ENCODE peak calls at places on chromosome 12, in nine cellular contexts. One of them, this sample, is unnamed.

GRCh38 chr12:99960312-99960711 is 24.4 kb downstream of the ANKS1B start:
- DNase-seq in suprapubic skin: no peak
- DNase-seq in gastrocnemius medialis: no peak
- DNase-seq in A549: no peak
- DNase-seq in NB4: no peak
- DNase-seq in GM12891: no peak
- DNase-seq in body of pancreas: no peak
- DNase-seq in stomach: no peak
- DNase-seq in uterus: no peak
- DNase-seq in this sample: peak; percentile 81

GRCh38 chr12:53090105-53090504 is 7.4 kb upstream of the IGFBP6 start:
- DNase-seq in stomach: no peak
- DNase-seq in GM12891: no peak
- DNase-seq in suprapubic skin: peak; percentile 52
- DNase-seq in body of pancreas: no peak
- DNase-seq in A549: no peak
- DNase-seq in uterus: no peak
- DNase-seq in NB4: no peak
- DNase-seq in gastrocnemius medialis: no peak
- DNase-seq in this sample: no peak

GRCh38 chr12:67759829-67760228 is 111.3 kb downstream of the DYRK2 start:
- DNase-seq in gastrocnemius medialis: no peak
- DNase-seq in body of pancreas: peak; percentile 30
- DNase-seq in stomach: no peak
- DNase-seq in A549: no peak
- DNase-seq in NB4: no peak
- DNase-seq in GM12891: no peak
- DNase-seq in uterus: no peak
- DNase-seq in suprapubic skin: no peak
- DNase-seq in this sample: no peak

GRCh38 chr12:27272375-27273028 is 28.4 kb downstream of the STK38L start:
- DNase-seq in GM12891: no peak
- DNase-seq in body of pancreas: peak; percentile 67
- DNase-seq in uterus: peak; percentile 45
- DNase-seq in A549: no peak
- DNase-seq in suprapubic skin: no peak
- DNase-seq in gastrocnemius medialis: no peak
- DNase-seq in NB4: no peak
- DNase-seq in stomach: no peak
- DNase-seq in this sample: peak; percentile 87

GRCh38 chr12:30095511-30095910 is 311.8 kb upstream of the TMTC1 start:
- DNase-seq in gastrocnemius medialis: no peak
- DNase-seq in NB4: no peak
- DNase-seq in body of pancreas: no peak
- DNase-seq in stomach: no peak
- DNase-seq in suprapubic skin: no peak
- DNase-seq in GM12891: no peak
- DNase-seq in A549: no peak
- DNase-seq in uterus: no peak
- DNase-seq in this sample: no peak

GRCh38 chr12:103928736-103929050 is 1.5 kb upstream of the HSP90B1 start:
- DNase-seq in gastrocnemius medialis: peak; percentile 20
- DNase-seq in GM12891: no peak
- DNase-seq in body of pancreas: no peak
- DNase-seq in NB4: peak; percentile 82
- DNase-seq in A549: no peak
- DNase-seq in suprapubic skin: no peak
- DNase-seq in stomach: peak; percentile 33
- DNase-seq in uterus: peak; percentile 20
- DNase-seq in this sample: no peak

GRCh38 chr12:116765271-116765670 is 27.2 kb downstream of the RNFT2 start:
- DNase-seq in suprapubic skin: no peak
- DNase-seq in A549: no peak
- DNase-seq in NB4: no peak
- DNase-seq in gastrocnemius medialis: no peak
- DNase-seq in uterus: no peak
- DNase-seq in body of pancreas: no peak
- DNase-seq in GM12891: no peak
- DNase-seq in stomach: no peak
- DNase-seq in this sample: no peak

GRCh38 chr12:110689601-110690430 is 901 bp upstream of the HVCN1 start:
- DNase-seq in stomach: peak; percentile 39
- DNase-seq in NB4: peak; percentile 97
- DNase-seq in GM12891: peak; percentile 68
- DNase-seq in A549: no peak
- DNase-seq in suprapubic skin: no peak
- DNase-seq in gastrocnemius medialis: no peak
- DNase-seq in uterus: peak; percentile 37
- DNase-seq in body of pancreas: peak; percentile 16
- DNase-seq in this sample: peak; percentile 43

GRCh38 chr12:106138646-106139421 is at the start of gene NUAK1:
- DNase-seq in GM12891: peak; percentile 29
- DNase-seq in suprapubic skin: peak; percentile 83
- DNase-seq in gastrocnemius medialis: peak; percentile 53
- DNase-seq in uterus: peak; percentile 66
- DNase-seq in stomach: peak; percentile 54
- DNase-seq in body of pancreas: peak; percentile 75
- DNase-seq in A549: peak; percentile 66
- DNase-seq in NB4: peak; percentile 51
- DNase-seq in this sample: peak; percentile 86

GRCh38 chr12:72234871-72235270 is 37.3 kb upstream of the TRHDE start:
- DNase-seq in NB4: no peak
- DNase-seq in body of pancreas: no peak
- DNase-seq in stomach: no peak
- DNase-seq in A549: no peak
- DNase-seq in uterus: no peak
- DNase-seq in GM12891: no peak
- DNase-seq in gastrocnemius medialis: no peak
- DNase-seq in suprapubic skin: no peak
- DNase-seq in this sample: no peak

DNA sequence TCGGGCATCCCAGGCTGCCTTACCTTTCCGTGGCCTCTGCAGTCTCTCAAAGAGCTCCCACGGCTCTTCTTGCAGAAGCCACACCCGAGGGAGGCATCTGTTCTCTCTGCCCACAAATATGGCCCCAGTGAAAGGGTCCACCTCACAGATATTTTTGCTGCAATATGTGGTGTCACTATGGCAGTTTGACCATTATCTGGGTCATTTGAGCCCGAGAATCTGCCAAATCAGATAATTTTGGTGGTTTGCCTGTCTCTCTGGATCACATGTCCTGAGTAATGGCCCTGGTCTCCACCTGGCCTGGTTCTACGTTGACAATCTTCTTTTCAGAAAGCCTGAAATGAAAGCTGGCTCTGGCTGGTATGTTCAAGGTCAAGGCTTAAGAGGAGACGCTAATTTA is 5.7 kb upstream of the WSCD2 start:
- DNase-seq in body of pancreas: no peak
- DNase-seq in suprapubic skin: no peak
- DNase-seq in GM12891: no peak
- DNase-seq in stomach: no peak
- DNase-seq in A549: no peak
- DNase-seq in uterus: no peak
- DNase-seq in gastrocnemius medialis: no peak
- DNase-seq in NB4: no peak
- DNase-seq in this sample: no peak
- TF ChIP-seq POLR2A in body of pancreas: no peak
- TF ChIP-seq POLR2A in suprapubic skin: no peak
- TF ChIP-seq POLR2A in GM12891: no peak
- TF ChIP-seq POLR2A in stomach: no peak
- TF ChIP-seq POLR2A in A549: no peak
- TF ChIP-seq POLR2A in uterus: no peak
- TF ChIP-seq POLR2A in gastrocnemius medialis: no peak
- TF ChIP-seq POLR2A in NB4: no peak
- TF ChIP-seq POLR2A in this sample: no peak

DNA sequence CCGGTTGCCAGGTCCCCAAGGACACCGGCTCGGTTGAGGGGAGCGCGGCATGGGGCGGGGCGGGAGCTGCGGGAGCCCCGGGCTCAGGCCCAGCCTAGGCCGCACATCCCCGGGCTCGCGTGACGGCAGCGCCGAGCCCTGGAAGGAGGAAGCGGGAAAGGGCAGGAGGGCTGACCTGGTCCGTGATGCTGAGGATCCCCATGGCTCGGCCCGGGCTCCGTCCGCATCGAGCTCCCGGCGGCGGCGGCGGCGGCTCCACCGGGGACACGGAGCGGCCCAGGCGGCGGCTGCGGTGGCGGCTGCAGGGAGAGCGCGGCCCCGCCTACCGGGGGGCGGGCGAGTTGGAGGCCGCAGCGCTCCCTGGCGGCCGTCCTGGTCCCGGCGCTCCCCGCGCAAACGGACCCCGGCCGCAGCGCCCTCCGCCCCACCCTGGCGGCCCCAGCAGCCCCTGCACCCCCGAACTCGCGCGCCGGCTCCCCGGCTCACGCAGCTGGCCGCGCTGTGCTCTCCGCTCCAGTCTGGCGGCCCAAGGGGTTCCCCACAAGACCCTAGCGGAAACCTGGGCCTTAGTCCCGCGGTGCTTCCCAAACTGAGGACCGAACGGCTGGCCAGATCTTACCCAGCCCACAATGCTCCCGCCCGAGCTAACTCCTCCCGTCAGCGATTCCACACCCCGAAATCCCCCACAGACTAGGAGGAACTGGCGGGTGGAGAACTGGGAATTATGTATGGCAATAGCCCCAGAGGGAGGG is at the start of gene ANKRD52:
- DNase-seq in suprapubic skin: no peak
- DNase-seq in stomach: peak; percentile 78
- DNase-seq in uterus: peak; percentile 75
- DNase-seq in NB4: peak; percentile 85
- DNase-seq in GM12891: peak; percentile 97
- DNase-seq in body of pancreas: peak; percentile 83
- DNase-seq in gastrocnemius medialis: peak; percentile 58
- DNase-seq in A549: peak; percentile 88
- DNase-seq in this sample: peak; percentile 76
- TF ChIP-seq POLR2A in suprapubic skin: no peak
- TF ChIP-seq POLR2A in stomach: no peak
- TF ChIP-seq POLR2A in uterus: peak; percentile 55
- TF ChIP-seq POLR2A in NB4: peak; percentile 13
- TF ChIP-seq POLR2A in GM12891: no peak
- TF ChIP-seq POLR2A in body of pancreas: peak; percentile 45
- TF ChIP-seq POLR2A in gastrocnemius medialis: peak; percentile 59
- TF ChIP-seq POLR2A in A549: peak; percentile 65
- TF ChIP-seq POLR2A in this sample: peak; percentile 57

DNA sequence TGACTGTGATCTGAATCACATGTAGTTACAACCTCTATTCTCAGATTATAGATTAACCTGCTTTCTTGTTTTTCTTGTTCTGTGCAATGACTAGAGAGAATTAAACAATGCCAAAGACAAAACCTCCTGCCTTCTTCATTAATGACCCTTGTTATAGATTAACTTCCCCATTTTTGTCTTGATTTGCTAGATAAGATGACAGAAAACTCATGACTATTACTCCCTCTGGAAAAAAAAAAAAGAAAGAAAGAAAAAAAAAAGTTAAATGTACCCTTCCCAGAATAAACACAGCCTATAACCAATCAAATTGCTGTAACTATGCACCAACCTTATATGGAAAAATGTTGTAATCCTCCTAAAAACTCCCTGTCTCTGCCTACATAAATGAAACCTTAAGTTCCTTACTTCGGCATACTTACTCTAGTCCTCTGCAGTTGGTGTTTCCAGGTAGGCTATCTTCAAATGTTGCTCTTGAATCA is 41.1 kb upstream of the PCED1B start:
- DNase-seq in GM12891: no peak
- DNase-seq in NB4: no peak
- DNase-seq in suprapubic skin: no peak
- DNase-seq in body of pancreas: no peak
- DNase-seq in gastrocnemius medialis: no peak
- DNase-seq in stomach: no peak
- DNase-seq in A549: peak; percentile 21
- DNase-seq in uterus: no peak
- DNase-seq in this sample: no peak
- TF ChIP-seq POLR2A in GM12891: no peak
- TF ChIP-seq POLR2A in NB4: no peak
- TF ChIP-seq POLR2A in suprapubic skin: no peak
- TF ChIP-seq POLR2A in body of pancreas: peak; percentile 49
- TF ChIP-seq POLR2A in gastrocnemius medialis: no peak
- TF ChIP-seq POLR2A in stomach: no peak
- TF ChIP-seq POLR2A in A549: no peak
- TF ChIP-seq POLR2A in uterus: no peak
- TF ChIP-seq POLR2A in this sample: no peak

GRCh38 chr12:69497308-69498026 is 27.3 kb downstream of the FRS2 start:
- DNase-seq in gastrocnemius medialis: no peak
- DNase-seq in NB4: peak; percentile 37
- DNase-seq in A549: no peak
- DNase-seq in uterus: no peak
- DNase-seq in body of pancreas: no peak
- DNase-seq in stomach: no peak
- DNase-seq in suprapubic skin: no peak
- DNase-seq in GM12891: peak; percentile 18
- DNase-seq in this sample: no peak
- TF ChIP-seq POLR2A in gastrocnemius medialis: no peak
- TF ChIP-seq POLR2A in NB4: no peak
- TF ChIP-seq POLR2A in A549: no peak
- TF ChIP-seq POLR2A in uterus: no peak
- TF ChIP-seq POLR2A in body of pancreas: no peak
- TF ChIP-seq POLR2A in stomach: no peak
- TF ChIP-seq POLR2A in suprapubic skin: no peak
- TF ChIP-seq POLR2A in GM12891: no peak
- TF ChIP-seq POLR2A in this sample: no peak

GRCh38 chr12:102917026-102917787 is at the start of gene PAH:
- DNase-seq in NB4: peak; percentile 15
- DNase-seq in GM12891: no peak
- DNase-seq in gastrocnemius medialis: no peak
- DNase-seq in suprapubic skin: no peak
- DNase-seq in A549: no peak
- DNase-seq in stomach: peak; percentile 26
- DNase-seq in uterus: no peak
- DNase-seq in body of pancreas: peak; percentile 69
- DNase-seq in this sample: no peak
- TF ChIP-seq POLR2A in NB4: no peak
- TF ChIP-seq POLR2A in GM12891: no peak
- TF ChIP-seq POLR2A in gastrocnemius medialis: no peak
- TF ChIP-seq POLR2A in suprapubic skin: no peak
- TF ChIP-seq POLR2A in A549: no peak
- TF ChIP-seq POLR2A in stomach: no peak
- TF ChIP-seq POLR2A in uterus: no peak
- TF ChIP-seq POLR2A in body of pancreas: peak; percentile 56
- TF ChIP-seq POLR2A in this sample: no peak

GRCh38 chr12:65647074-65647473 is 177.2 kb upstream of the HMGA2 start:
- DNase-seq in uterus: no peak
- DNase-seq in gastrocnemius medialis: no peak
- DNase-seq in suprapubic skin: no peak
- DNase-seq in stomach: no peak
- DNase-seq in body of pancreas: no peak
- DNase-seq in NB4: no peak
- DNase-seq in GM12891: no peak
- DNase-seq in A549: no peak
- DNase-seq in this sample: no peak
- TF ChIP-seq POLR2A in uterus: no peak
- TF ChIP-seq POLR2A in gastrocnemius medialis: no peak
- TF ChIP-seq POLR2A in suprapubic skin: no peak
- TF ChIP-seq POLR2A in stomach: no peak
- TF ChIP-seq POLR2A in body of pancreas: no peak
- TF ChIP-seq POLR2A in NB4: no peak
- TF ChIP-seq POLR2A in GM12891: no peak
- TF ChIP-seq POLR2A in A549: no peak
- TF ChIP-seq POLR2A in this sample: no peak

This sample was measured in endothelial cell of umbilical vein.